ENCODE peak calls at places on chromosomes 12 and 14, in four cellular contexts. One of them, this sample, is unnamed.

GRCh38 chr12:37543131-37543965 is 773.2 kb upstream of the ALG10B start:
- DNase-seq in K562: no peak
- DNase-seq in GM12878: no peak
- DNase-seq in HepG2: no peak
- DNase-seq in this sample: no peak

GRCh38 chr14:29458547-29458946 is 469.1 kb downstream of the PRKD1 start:
- DNase-seq in K562: no peak
- DNase-seq in GM12878: no peak
- DNase-seq in HepG2: no peak
- DNase-seq in this sample: no peak

GRCh38 chr12:25592725-25593495 is 39.8 kb upstream of the LMNTD1 start:
- DNase-seq in K562: no peak
- DNase-seq in GM12878: no peak
- DNase-seq in HepG2: no peak
- DNase-seq in this sample: no peak

GRCh38 chr14:100788517-100789365 is 37.2 kb upstream of the MEG3 start:
- DNase-seq in K562: peak
- DNase-seq in GM12878: no peak
- DNase-seq in HepG2: peak
- DNase-seq in this sample: no peak

GRCh38 chr12:7130791-7131501 is 775 bp downstream of the CLSTN3 start:
- DNase-seq in K562: peak
- DNase-seq in GM12878: no peak
- DNase-seq in HepG2: no peak
- DNase-seq in this sample: peak

GRCh38 chr12:52615208-52615868 is 3.0 kb downstream of the KRT73 start:
- DNase-seq in K562: no peak
- DNase-seq in GM12878: no peak
- DNase-seq in HepG2: no peak
- DNase-seq in this sample: no peak

GRCh38 chr12:75658826-75659823 is 147.7 kb upstream of the KRR1 start:
- DNase-seq in K562: peak
- DNase-seq in GM12878: no peak
- DNase-seq in HepG2: no peak
- DNase-seq in this sample: no peak

GRCh38 chr12:44015333-44015941 is 179.6 kb downstream of the TMEM117 start:
- DNase-seq in K562: peak
- DNase-seq in GM12878: peak
- DNase-seq in HepG2: peak
- DNase-seq in this sample: no peak

GRCh38 chr12:131454418-131455217 is 256.3 kb upstream of the SFSWAP start:
- DNase-seq in K562: peak
- DNase-seq in GM12878: no peak
- DNase-seq in HepG2: peak
- DNase-seq in this sample: peak

GRCh38 chr14:86912689-86913088 is 1080.3 kb downstream of the GALC start:
- DNase-seq in K562: no peak
- DNase-seq in GM12878: no peak
- DNase-seq in HepG2: no peak
- DNase-seq in this sample: no peak

GRCh38 chr12:53192531-53193021 is 11.9 kb upstream of the CSAD start:
- DNase-seq in K562: no peak
- DNase-seq in GM12878: no peak
- DNase-seq in HepG2: no peak
- DNase-seq in this sample: no peak

GRCh38 chr12:53235742-53236442 is 3.9 kb upstream of the RARG start:
- DNase-seq in K562: no peak
- DNase-seq in GM12878: no peak
- DNase-seq in HepG2: no peak
- DNase-seq in this sample: peak

GRCh38 chr12:104956870-104957301 is 1.2 kb downstream of the SLC41A2 start:
- DNase-seq in K562: no peak
- DNase-seq in GM12878: no peak
- DNase-seq in HepG2: no peak
- DNase-seq in this sample: no peak

GRCh38 chr12:104953323-104953722 is 4.8 kb downstream of the SLC41A2 start:
- DNase-seq in K562: peak
- DNase-seq in GM12878: no peak
- DNase-seq in HepG2: no peak
- DNase-seq in this sample: no peak

GRCh38 chr12:104952816-104953215 is 5.3 kb downstream of the SLC41A2 start:
- DNase-seq in K562: peak
- DNase-seq in GM12878: no peak
- DNase-seq in HepG2: no peak
- DNase-seq in this sample: no peak

GRCh38 chr12:104955703-104956102 is 2.4 kb downstream of the SLC41A2 start:
- DNase-seq in K562: no peak
- DNase-seq in GM12878: no peak
- DNase-seq in HepG2: no peak
- DNase-seq in this sample: no peak

GRCh38 chr12:104951759-104952509 is 6.2 kb downstream of the SLC41A2 start:
- DNase-seq in K562: no peak
- DNase-seq in GM12878: no peak
- DNase-seq in HepG2: no peak
- DNase-seq in this sample: no peak
- TF ChIP-seq ESRRA in K562: no peak
- TF ChIP-seq ESRRA in GM12878: no peak
- TF ChIP-seq ESRRA in HepG2: no peak
- TF ChIP-seq ESRRA in this sample: no peak

GRCh38 chr12:107976331-107976730 is 152.8 kb upstream of the WSCD2 start:
- DNase-seq in K562: no peak
- DNase-seq in GM12878: no peak
- DNase-seq in HepG2: no peak
- DNase-seq in this sample: no peak
- TF ChIP-seq CREM in K562: no peak
- TF ChIP-seq CREM in GM12878: no peak
- TF ChIP-seq CREM in HepG2: no peak
- TF ChIP-seq CREM in this sample: no peak

DNA sequence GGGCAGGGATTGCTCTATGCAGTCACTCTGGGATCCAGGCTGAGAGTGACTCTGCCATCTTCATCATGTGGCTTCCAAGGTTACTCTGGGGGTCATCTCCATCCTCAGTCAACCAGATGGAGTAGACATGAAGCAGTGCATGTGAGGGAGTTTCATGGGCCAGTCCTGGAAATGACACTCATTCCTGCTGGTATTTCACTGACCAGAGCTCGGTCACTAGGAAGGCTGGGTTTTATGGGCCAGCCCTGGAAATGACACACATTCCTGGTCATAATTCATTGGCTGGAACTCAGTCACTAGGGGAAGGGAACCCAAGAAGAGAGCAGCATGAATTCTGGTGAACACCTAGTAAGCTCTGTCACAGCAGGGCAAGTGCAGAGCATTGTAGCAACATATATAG is 144.7 kb downstream of the SMOC1 start:
- DNase-seq in K562: no peak
- DNase-seq in GM12878: no peak
- DNase-seq in HepG2: no peak
- DNase-seq in this sample: no peak
- TF ChIP-seq ESRRA in K562: no peak
- TF ChIP-seq ESRRA in GM12878: no peak
- TF ChIP-seq ESRRA in HepG2: no peak
- TF ChIP-seq ESRRA in this sample: no peak

GRCh38 chr12:59972941-59973340 is 377.1 kb downstream of the SLC16A7 start:
- DNase-seq in K562: no peak
- DNase-seq in GM12878: no peak
- DNase-seq in HepG2: peak
- DNase-seq in this sample: no peak
- TF ChIP-seq CREM in K562: no peak
- TF ChIP-seq CREM in GM12878: no peak
- TF ChIP-seq CREM in HepG2: no peak
- TF ChIP-seq CREM in this sample: no peak

This sample was measured in WTC11.